ENCODE peak calls at places on chromosomes 6 and 20, in seven cellular contexts. Y is Peyer's patch; O is aorta; W is RWPE2; X is neuronal stem cell; F is hepatocyte; T is CD4-positive, CD25-positive, alpha-beta regulatory T cell. J is an unnamed sample. For H3K36me3 and H3K4me1, the result is how much of the 10 kb centered on the place peaks cover.

GRCh38 chr6:41448256-41448655 is 97.9 kb upstream of the FOXP4 start:
- DNase-seq in Y (no peak), O (no peak), W (no peak), X (no peak), F (no peak), T (no peak), J (no peak)

GRCh38 chr6:14759976-14760672 is 485.7 kb upstream of the JARID2 start:
- DNase-seq in Y (no peak), O (no peak), W (no peak), X (no peak), F (no peak), T (no peak), J (no peak)

GRCh38 chr6:136035378-136036070 is 184.0 kb downstream of the PDE7B start:
- DNase-seq in Y (no peak), O (no peak), W (no peak), X (no peak), F (no peak), T (no peak), J (no peak)

GRCh38 chr6:17012421-17013225 is 89.2 kb upstream of the STMND1 start:
- DNase-seq in Y (no peak), O (no peak), W (no peak), X (no peak), F (peak), T (no peak), J (no peak)

GRCh38 chr6:64224819-64225218 is 589.2 kb downstream of the PHF3 start:
- DNase-seq in Y (no peak), O (no peak), W (no peak), X (no peak), F (no peak), T (no peak), J (no peak)

GRCh38 chr6:105099371-105099770 is 80.4 kb downstream of the POPDC3 start:
- DNase-seq in Y (no peak), O (no peak), W (no peak), X (no peak), F (no peak), T (no peak), J (no peak)

GRCh38 chr6:88780714-88781389 is 182.6 kb downstream of the RNGTT start:
- DNase-seq in Y (no peak), O (no peak), W (no peak), X (peak), F (peak), T (peak), J (peak)

GRCh38 chr6:47489995-47490394 is 12.4 kb downstream of the CD2AP start:
- DNase-seq in Y (no peak), O (no peak), W (no peak), X (no peak), F (no peak), T (no peak), J (no peak)

GRCh38 chr6:105897131-105897530 is 189.0 kb upstream of the PRDM1 start:
- DNase-seq in Y (no peak), O (no peak), W (no peak), X (no peak), F (no peak), T (no peak), J (no peak)

GRCh38 chr20:57092112-57092899 is 174.1 kb downstream of the BMP7 start:
- DNase-seq in Y (peak), O (peak), W (peak), X (peak), F (peak), T (peak), J (peak)

GRCh38 chr6:123316733-123317323 is 319.9 kb downstream of the TRDN start:
- DNase-seq in Y (no peak), O (no peak), W (no peak), X (peak), F (peak), T (no peak), J (peak)

GRCh38 chr20:13341737-13342393 is 120.8 kb downstream of the ISM1 start:
- DNase-seq in Y (no peak), O (no peak), W (no peak), X (no peak), F (no peak), T (no peak), J (no peak)

GRCh38 chr6:111550953-111551352 is 54.7 kb downstream of the TRAF3IP2 start:
- DNase-seq in Y (no peak), O (no peak), W (no peak), X (no peak), F (no peak), T (no peak), J (no peak)

GRCh38 chr6:82205793-82206425 is 41.6 kb downstream of the IBTK start:
- DNase-seq in Y (no peak), O (no peak), W (no peak), X (no peak), F (peak), T (no peak), J (no peak)

GRCh38 chr6:686528-686927 is 6.4 kb downstream of the EXOC2 start:
- DNase-seq in Y (no peak), O (no peak), W (no peak), X (no peak), F (peak), T (no peak), J (no peak)

GRCh38 chr6:15871211-15871770 is 208.5 kb upstream of the DTNBP1 start:
- DNase-seq in Y (no peak), O (no peak), W (no peak), X (no peak), F (peak), T (no peak), J (no peak)

GRCh38 chr6:34275128-34275804 is 26.5 kb upstream of the SMIM29 start:
- DNase-seq in Y (no peak), O (no peak), W (no peak), X (no peak), F (no peak), T (no peak), J (no peak)

GRCh38 chr20:55567826-55568225 is 437.5 kb downstream of the CBLN4 start:
- DNase-seq in Y (no peak), O (no peak), W (no peak), X (no peak), F (no peak), T (no peak), J (no peak)

GRCh38 chr6:140636237-140636636 is 1261.8 kb upstream of the CITED2 start:
- DNase-seq in Y (no peak), O (no peak), W (no peak), X (no peak), F (no peak), T (no peak), J (no peak)

GRCh38 chr6:72216222-72217106 is 330.1 kb downstream of the RIMS1 start:
- DNase-seq in Y (no peak), O (no peak), W (no peak), X (no peak), F (peak), T (no peak), J (no peak)

GRCh38 chr6:119342430-119342829 is 7.1 kb downstream of the MAN1A1 start:
- DNase-seq in Y (no peak), O (no peak), W (no peak), X (no peak), F (no peak), T (no peak), J (no peak)

GRCh38 chr20:54067606-54068174 is 2.7 kb downstream of the BCAS1 start:
- DNase-seq in Y (peak), O (no peak), W (peak), X (no peak), F (peak), T (no peak), J (no peak)

GRCh38 chr6:154703094-154703493 is 30.1 kb upstream of the SCAF8 start:
- DNase-seq in Y (no peak), O (no peak), W (no peak), X (peak), F (no peak), T (no peak), J (no peak)

GRCh38 chr6:151440930-151441329 is 11.0 kb downstream of the RMND1 start:
- DNase-seq in Y (no peak), O (no peak), W (no peak), X (no peak), F (no peak), T (peak), J (peak)

GRCh38 chr6:138620630-138621029 is 121.3 kb upstream of the NHSL1 start:
- DNase-seq in Y (no peak), O (no peak), W (no peak), X (no peak), F (no peak), T (no peak), J (no peak)

GRCh38 chr6:25311251-25311910 is 32.2 kb downstream of the CARMIL1 start:
- DNase-seq in Y (no peak), O (no peak), W (no peak), X (no peak), F (peak), T (no peak), J (no peak)

GRCh38 chr6:130557481-130558112 is 191.8 kb downstream of the TMEM200A start:
- DNase-seq in Y (no peak), O (no peak), W (no peak), X (no peak), F (no peak), T (no peak), J (no peak)

GRCh38 chr20:5848711-5849505 is 98.7 kb downstream of the SHLD1 start:
- DNase-seq in Y (no peak), O (no peak), W (no peak), X (no peak), F (no peak), T (peak), J (peak)

GRCh38 chr20:34337982-34338756 is 24.9 kb upstream of the ITCH start:
- DNase-seq in Y (no peak), O (no peak), W (no peak), X (no peak), F (no peak), T (no peak), J (peak)

GRCh38 chr20:1764136-1765033 is 106.8 kb upstream of the SIRPG start:
- DNase-seq in Y (peak), O (peak), W (no peak), X (peak), F (peak), T (peak), J (peak)

GRCh38 chr6:80531676-80532619 is 425.5 kb downstream of the BCKDHB start:
- DNase-seq in Y (no peak), O (no peak), W (no peak), X (no peak), F (no peak), T (no peak), J (no peak)

GRCh38 chr20:9375221-9375681 is 139.1 kb upstream of the LAMP5 start:
- DNase-seq in Y (no peak), O (no peak), W (no peak), X (no peak), F (no peak), T (no peak), J (no peak)

GRCh38 chr20:31861346-31862156 is 8.8 kb downstream of the DUSP15 start:
- DNase-seq in Y (peak), O (peak), W (peak), X (peak), F (peak), T (peak), J (peak)

GRCh38 chr20:43508604-43509040 is 1.1 kb downstream of the L3MBTL1 start:
- DNase-seq in Y (no peak), O (no peak), W (no peak), X (no peak), F (peak), T (no peak), J (no peak)

GRCh38 chr6:125988280-125988679 is 1.9 kb downstream of the TRMT11 start:
- DNase-seq in Y (no peak), O (no peak), W (no peak), X (no peak), F (no peak), T (no peak), J (no peak)

GRCh38 chr6:25288518-25288917 is 9.3 kb downstream of the CARMIL1 start:
- DNase-seq in Y (no peak), O (no peak), W (no peak), X (no peak), F (no peak), T (no peak), J (no peak)

GRCh38 chr6:45835725-45836437 is 179.8 kb downstream of the CLIC5 start:
- DNase-seq in Y (no peak), O (no peak), W (no peak), X (no peak), F (no peak), T (no peak), J (no peak)

GRCh38 chr6:16585805-16586204 is 175.5 kb downstream of the ATXN1 start:
- DNase-seq in Y (no peak), O (no peak), W (no peak), X (no peak), F (no peak), T (no peak), J (no peak)

GRCh38 chr6:118284736-118285360 is 263.2 kb upstream of the PLN start:
- DNase-seq in Y (no peak), O (no peak), W (no peak), X (no peak), F (no peak), T (no peak), J (no peak)

GRCh38 chr6:158605266-158605878 is 39.2 kb downstream of the DYNLT1 start:
- DNase-seq in Y (no peak), O (no peak), W (no peak), X (peak), F (peak), T (peak), J (peak)
- H3K36me3 ChIP-seq in Y (under half), O (under half), W (half or more), X (half or more), F (under half), T (half or more), J (half or more)

GRCh38 chr6:134844120-134844519 is 105.8 kb downstream of the ALDH8A1 start:
- DNase-seq in Y (no peak), O (no peak), W (no peak), X (no peak), F (no peak), T (no peak), J (no peak)

GRCh38 chr6:134849920-134850447 is 99.9 kb downstream of the ALDH8A1 start:
- DNase-seq in Y (no peak), O (no peak), W (no peak), X (no peak), F (no peak), T (no peak), J (no peak)

GRCh38 chr6:134848076-134848475 is 101.8 kb downstream of the ALDH8A1 start:
- DNase-seq in Y (no peak), O (no peak), W (no peak), X (no peak), F (no peak), T (no peak), J (no peak)

GRCh38 chr6:134846865-134847264 is 103.0 kb downstream of the ALDH8A1 start:
- DNase-seq in Y (no peak), O (no peak), W (no peak), X (no peak), F (no peak), T (no peak), J (no peak)

GRCh38 chr6:134846031-134846430 is 103.9 kb downstream of the ALDH8A1 start:
- DNase-seq in Y (no peak), O (no peak), W (no peak), X (no peak), F (no peak), T (no peak), J (no peak)
- H3K4me1 ChIP-seq in Y (under half), O (under half), W (under half), X (under half), F (under half), T (under half), J (under half)

GRCh38 chr6:109313139-109313538 is 69.1 kb downstream of the CD164 start:
- DNase-seq in Y (no peak), O (no peak), W (no peak), X (no peak), F (no peak), T (no peak), J (no peak)
- H3K36me3 ChIP-seq in Y (under half), O (under half), W (under half), X (under half), F (under half), T (under half), J (under half)

GRCh38 chr6:166907373-166907841 is 48.9 kb downstream of the RNASET2 start:
- DNase-seq in Y (no peak), O (no peak), W (no peak), X (no peak), F (no peak), T (peak), J (no peak)

GRCh38 chr6:166908812-166909211 is 47.5 kb downstream of the RNASET2 start:
- DNase-seq in Y (no peak), O (no peak), W (no peak), X (no peak), F (no peak), T (no peak), J (no peak)

GRCh38 chr6:166910601-166911000 is 45.7 kb downstream of the RNASET2 start:
- DNase-seq in Y (no peak), O (no peak), W (no peak), X (no peak), F (no peak), T (no peak), J (no peak)

GRCh38 chr6:166907871-166908806 is 48.2 kb downstream of the RNASET2 start:
- DNase-seq in Y (no peak), O (no peak), W (no peak), X (no peak), F (no peak), T (no peak), J (no peak)

GRCh38 chr6:166911248-166911677 is 45.1 kb downstream of the RNASET2 start:
- DNase-seq in Y (no peak), O (no peak), W (no peak), X (no peak), F (no peak), T (no peak), J (no peak)
- H3K4me1 ChIP-seq in Y (under half), O (under half), W (under half), X (under half), F (under half), T (under half), J (under half)

DNA sequence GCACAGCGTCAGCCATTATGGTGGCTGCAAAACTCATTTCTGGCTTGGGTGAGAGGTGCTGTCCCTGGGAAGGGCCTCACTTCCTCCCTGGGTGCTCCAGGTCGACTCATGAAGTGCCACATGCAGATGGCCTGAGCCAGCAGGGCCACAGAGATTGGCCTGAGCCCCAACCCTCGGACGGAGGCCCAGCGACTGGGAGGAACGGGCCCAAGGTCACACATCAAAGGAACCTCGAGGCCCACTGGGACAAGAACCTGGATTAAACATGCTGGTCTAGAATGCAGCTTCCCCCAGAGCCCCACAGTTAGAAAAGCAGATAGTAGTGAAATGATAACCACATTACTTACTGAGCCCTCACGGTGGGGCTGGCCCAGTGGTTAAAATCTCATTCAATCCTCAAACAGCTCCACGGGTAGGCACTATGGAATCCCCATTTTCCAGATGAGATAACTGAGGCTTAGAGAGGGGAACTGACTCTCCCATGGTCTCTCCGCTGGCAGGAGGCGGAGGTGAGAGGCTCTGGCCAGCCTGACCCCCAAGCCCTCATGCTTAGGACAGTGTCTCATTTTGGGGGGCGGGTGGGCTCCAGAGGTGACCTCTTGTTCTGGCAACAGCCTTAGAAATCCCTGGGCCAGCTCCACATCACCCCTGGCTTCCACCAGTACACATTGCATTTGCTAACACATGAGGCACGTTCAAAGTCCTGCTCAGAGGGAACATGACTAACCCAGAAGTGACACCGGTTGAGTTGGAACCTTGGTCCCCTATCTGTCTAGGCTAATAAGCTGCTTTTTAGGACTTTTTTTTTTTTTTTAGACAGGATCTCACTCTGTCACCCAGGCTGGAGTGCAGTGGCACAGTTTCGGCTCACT is 53.0 kb downstream of the SRC start:
- DNase-seq in Y (no peak), O (no peak), W (no peak), X (no peak), F (peak), T (no peak), J (peak)
- H3K36me3 ChIP-seq in Y (under half), O (under half), W (half or more), X (half or more), F (under half), T (under half), J (under half)

GRCh38 chr20:62367136-62367482 is at the start of gene LAMA5:
- DNase-seq in Y (no peak), O (peak), W (peak), X (peak), F (peak), T (no peak), J (no peak)

GRCh38 chr20:62367483-62368302 is 581 bp upstream of the LAMA5 start:
- DNase-seq in Y (no peak), O (no peak), W (peak), X (no peak), F (peak), T (peak), J (peak)

GRCh38 chr20:62368629-62369507 is 1.8 kb upstream of the LAMA5 start:
- DNase-seq in Y (no peak), O (no peak), W (peak), X (peak), F (peak), T (no peak), J (no peak)

GRCh38 chr20:62369508-62370114 is 2.5 kb upstream of the LAMA5 start:
- DNase-seq in Y (no peak), O (no peak), W (peak), X (no peak), F (no peak), T (no peak), J (no peak)

GRCh38 chr20:62368303-62368628 is 1.2 kb upstream of the LAMA5 start:
- DNase-seq in Y (no peak), O (no peak), W (no peak), X (no peak), F (no peak), T (no peak), J (no peak)
- H3K4me1 ChIP-seq in Y (half or more), O (under half), W (half or more), X (half or more), F (half or more), T (under half), J (under half)